ENCODE peak calls at places on chromosomes 13 and 19, in eight cellular contexts. A is body of pancreas, Y is hepatocyte, Z is GM23338, Q is colonic mucosa, H is retinal pigment epithelial cell, T is cardiac muscle cell, F is tibial artery. P is an unnamed sample.

GRCh38 chr13:38941353-38941945 is 49.2 kb downstream of the STOML3 start:
- DNase-seq in H (no peak), Y (no peak), A (no peak), T (no peak), Z (no peak), Q (no peak), F (no peak), P (no peak)

GRCh38 chr13:95874286-95874685 is 178.9 kb downstream of the UGGT2 start:
- DNase-seq in A (no peak), F (no peak), Q (no peak), Z (no peak), H (no peak), Y (no peak), T (no peak), P (no peak)

GRCh38 chr13:66845393-66845792 is 384.7 kb downstream of the PCDH9 start:
- DNase-seq in A (no peak), Z (no peak), H (no peak), T (no peak), Y (no peak), Q (no peak), F (no peak), P (no peak)

GRCh38 chr19:44582581-44583265 is 30.6 kb upstream of the IGSF23 start:
- DNase-seq in F (no peak), Y (no peak), A (peak), Z (peak), Q (peak), H (no peak), T (peak), P (no peak)

GRCh38 chr19:47093841-47094240 is 19.7 kb downstream of the ZC3H4 start:
- DNase-seq in Q (no peak), A (no peak), H (no peak), F (no peak), Y (no peak), T (peak), Z (no peak), P (no peak)

GRCh38 chr19:23399443-23399842 is 4.2 kb upstream of the ZNF91 start:
- DNase-seq in Z (no peak), Q (no peak), T (no peak), A (no peak), H (no peak), Y (no peak), F (no peak), P (no peak)

GRCh38 chr13:40484101-40484800 is 182.2 kb downstream of the FOXO1 start:
- DNase-seq in F (no peak), A (no peak), Z (no peak), Y (no peak), T (no peak), H (no peak), Q (no peak), P (no peak)

GRCh38 chr13:84430441-84430840 is 548.2 kb upstream of the SLITRK1 start:
- DNase-seq in Y (no peak), Z (no peak), F (no peak), H (no peak), T (no peak), Q (no peak), A (no peak), P (no peak)

GRCh38 chr19:55384576-55385235 is 614 bp upstream of the TMEM238 start:
- DNase-seq in A (no peak), Q (no peak), H (no peak), F (no peak), T (no peak), Z (peak), Y (no peak), P (no peak)

GRCh38 chr13:31200636-31200970 is 828 bp downstream of the B3GLCT start:
- DNase-seq in Y (peak), T (peak), H (no peak), F (peak), Q (peak), Z (peak), A (peak), P (no peak)

GRCh38 chr13:46992383-46992952 is 95.6 kb upstream of the HTR2A start:
- DNase-seq in Z (peak), Y (no peak), T (peak), H (no peak), Q (no peak), F (no peak), A (no peak), P (no peak)

GRCh38 chr19:47713046-47714021 is at the start of gene EHD2:
- DNase-seq in Y (peak), F (peak), Z (peak), A (peak), H (no peak), T (peak), Q (peak), P (no peak)

GRCh38 chr13:24215732-24216131 is 55.2 kb downstream of the SPATA13 start:
- DNase-seq in Y (no peak), H (peak), T (no peak), Z (no peak), A (peak), F (no peak), Q (no peak), P (no peak)

GRCh38 chr13:24264976-24265375 is 44.4 kb upstream of the C1QTNF9 start:
- DNase-seq in H (no peak), Y (no peak), Q (no peak), Z (no peak), A (no peak), T (no peak), F (no peak), P (no peak)

GRCh38 chr13:110944121-110944967 is 29.5 kb upstream of the ANKRD10 start:
- DNase-seq in T (peak), A (peak), Y (peak), H (peak), F (no peak), Q (no peak), Z (peak), P (no peak)

GRCh38 chr13:113005076-113005865 is 36.3 kb downstream of the MCF2L start:
- DNase-seq in Y (no peak), F (no peak), H (no peak), Z (no peak), T (no peak), Q (no peak), A (no peak), P (no peak)

GRCh38 chr13:61286148-61286745 is 129.4 kb downstream of the PCDH20 start:
- DNase-seq in T (peak), F (no peak), A (no peak), Y (peak), Q (no peak), H (peak), Z (peak), P (no peak)

GRCh38 chr19:18326772-18327171 is 3.9 kb upstream of the LSM4 start:
- DNase-seq in A (no peak), T (no peak), H (no peak), Y (no peak), F (no peak), Q (no peak), Z (no peak), P (no peak)

DNA sequence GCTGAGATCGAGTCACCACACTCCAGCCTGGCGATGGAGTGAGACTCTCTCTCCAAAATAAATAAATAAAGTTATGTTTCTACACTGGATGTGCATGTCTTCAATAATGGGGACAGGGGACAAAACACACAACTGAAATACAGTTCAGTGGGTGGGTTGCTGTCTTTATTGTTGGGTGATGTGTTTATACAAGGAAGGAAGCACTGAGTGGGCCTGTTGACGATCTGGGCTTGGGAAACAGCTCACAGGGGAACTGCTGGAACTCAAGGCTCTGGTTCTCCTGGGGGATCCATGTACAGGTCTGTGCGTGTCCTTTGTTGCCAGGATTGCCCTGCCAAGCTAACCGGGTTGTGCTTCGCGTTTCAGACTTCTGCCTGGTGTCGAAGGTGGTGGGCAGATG is 18.9 kb downstream of the SPINT2 start:
- DNase-seq in F (no peak), Z (no peak), T (no peak), Y (no peak), A (no peak), H (no peak), Q (no peak), P (no peak)
- H3K4me3 ChIP-seq in F (no peak), Z (no peak), T (no peak), Y (no peak), A (no peak), H (no peak), Q (no peak), P (no peak)

DNA sequence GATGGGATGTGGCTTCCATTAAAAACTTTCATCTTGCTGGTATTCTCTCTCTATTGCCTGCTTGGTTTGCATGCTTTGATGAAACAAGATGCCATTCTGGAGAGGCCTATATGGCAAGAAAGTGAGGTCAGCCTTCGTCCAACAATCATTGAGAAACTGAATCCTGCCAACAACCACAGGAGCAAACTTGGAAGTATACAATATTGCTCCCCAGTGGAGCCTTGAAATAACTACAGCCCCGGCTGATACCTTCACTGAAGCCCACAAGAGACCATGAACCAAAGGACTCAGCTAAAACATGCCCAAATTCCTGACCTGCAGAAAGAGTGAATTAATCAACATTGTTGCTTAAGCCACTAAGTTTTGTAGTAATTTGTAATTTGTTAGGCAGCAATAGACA is 82.5 kb upstream of the FGF14 start:
- DNase-seq in T (peak), F (no peak), A (no peak), Q (no peak), Z (peak), Y (no peak), H (peak), P (no peak)
- TF ChIP-seq CTCF in T (no peak), F (no peak), A (no peak), Q (no peak), Z (peak), Y (peak), H (peak), P (no peak)

DNA sequence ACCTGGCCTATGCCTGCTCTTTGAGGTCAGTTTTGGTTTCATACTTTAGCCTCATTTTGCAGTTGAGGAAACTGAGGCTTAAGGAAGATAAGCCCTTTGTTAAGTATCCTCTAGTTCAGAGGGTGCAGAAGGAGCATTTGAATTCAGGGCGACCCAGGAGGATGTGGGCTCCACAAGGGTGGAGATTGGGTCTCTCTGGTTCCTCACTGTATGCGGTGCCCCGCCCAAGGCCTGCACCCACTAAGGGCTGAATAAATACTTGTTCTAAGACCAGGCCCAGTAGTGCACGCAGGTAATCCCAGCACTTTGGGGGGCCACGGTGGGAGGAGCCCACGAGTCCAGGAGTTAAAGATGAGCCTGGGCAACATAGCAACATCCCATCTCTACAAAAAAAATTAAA is 768 bp upstream of the SLC44A2 start:
- DNase-seq in T (no peak), F (no peak), A (no peak), H (no peak), Y (no peak), Z (no peak), Q (peak), P (no peak)
- H3K4me3 ChIP-seq in T (no peak), F (peak), A (no peak), H (no peak), Y (no peak), Z (peak), Q (no peak), P (no peak)

GRCh38 chr13:51432576-51432975 is 20.3 kb downstream of the INTS6 start:
- DNase-seq in A (no peak), Q (no peak), T (no peak), H (no peak), Y (no peak), Z (peak), F (no peak), P (no peak)
- TF ChIP-seq CTCF in A (no peak), Q (no peak), T (no peak), H (no peak), Y (no peak), Z (peak), F (no peak), P (no peak)

DNA sequence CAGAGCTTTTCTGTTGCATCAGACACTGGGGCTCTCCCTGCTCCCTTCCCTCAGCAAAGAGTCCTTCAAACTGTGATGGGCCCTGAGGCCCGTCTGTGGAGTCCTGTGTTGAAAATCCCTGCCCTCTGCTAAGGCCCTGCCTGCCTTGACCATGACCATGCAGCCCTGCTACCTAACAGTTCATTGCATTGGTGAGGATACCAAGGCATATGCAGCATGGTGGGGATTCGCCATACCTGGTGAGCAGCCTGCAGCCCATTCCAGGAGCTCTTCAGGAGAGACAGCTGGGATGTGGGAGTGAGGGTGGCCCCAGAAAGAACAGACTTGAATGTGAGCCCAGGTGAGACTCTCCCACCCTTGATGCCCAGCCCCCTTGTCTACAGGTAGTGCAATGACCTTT is 70.6 kb upstream of the GSX1 start:
- DNase-seq in Z (no peak), Q (no peak), T (no peak), A (no peak), F (no peak), H (no peak), Y (no peak), P (no peak)
- H3K4me3 ChIP-seq in Z (no peak), Q (no peak), T (no peak), A (no peak), F (no peak), H (no peak), Y (no peak), P (no peak)

GRCh38 chr19:41951686-41952172 is 7.4 kb downstream of the RABAC1 start:
- DNase-seq in Q (peak), T (peak), H (no peak), F (peak), Z (peak), A (peak), Y (peak), P (no peak)
- TF ChIP-seq CTCF in Q (peak), T (peak), H (peak), F (peak), Z (peak), A (peak), Y (peak), P (peak)